ENCODE peak calls at places on chromosomes 6 and 20, in eight cellular contexts. E, M, Q, H, R, A, C and T are unnamed samples.

GRCh38 chr6:12289655-12290489 is at the start of gene EDN1:
- DNase-seq in Q (peak; percentile 84), H (peak; percentile 88), C (peak; percentile 77), E (peak; percentile 37), A (peak; percentile 95), R (no peak), M (peak; percentile 87), T (peak; percentile 39)

GRCh38 chr6:31083742-31084354 is 28.5 kb downstream of the C6orf15 start:
- DNase-seq in M (peak; percentile 86), A (peak; percentile 72), C (peak; percentile 55), Q (no peak), H (no peak), E (peak; percentile 27), R (peak; percentile 4), T (peak; percentile 19)

GRCh38 chr20:561437-562231 is 18.0 kb upstream of the CSNK2A1 start:
- DNase-seq in E (peak; percentile 60), H (peak; percentile 60), Q (peak; percentile 66), R (no peak), A (peak; percentile 69), M (peak; percentile 68), C (peak; percentile 78), T (peak; percentile 77)

GRCh38 chr6:148432405-148433195 is 90.0 kb downstream of the SASH1 start:
- DNase-seq in C (no peak), A (no peak), E (no peak), H (no peak), M (peak; percentile 84), Q (no peak), R (no peak), T (no peak)

GRCh38 chr6:56259682-56260081 is 12.3 kb upstream of the COL21A1 start:
- DNase-seq in M (peak; percentile 92), Q (no peak), E (no peak), H (no peak), C (no peak), R (no peak), A (peak; percentile 13), T (peak; percentile 55)

GRCh38 chr20:63432577-63433061 is 39.8 kb downstream of the KCNQ2 start:
- DNase-seq in Q (no peak), R (no peak), E (no peak), C (peak; percentile 34), M (peak; percentile 12), H (no peak), A (peak; percentile 11), T (no peak)

GRCh38 chr6:106087548-106088325 is 1.6 kb downstream of the PRDM1 start:
- DNase-seq in E (no peak), Q (no peak), H (no peak), R (no peak), M (no peak), A (peak; percentile 74), C (no peak), T (no peak)

GRCh38 chr6:112911949-112912348 is 564.8 kb downstream of the RFPL4B start:
- DNase-seq in Q (no peak), C (no peak), E (no peak), R (no peak), M (no peak), A (peak; percentile 17), H (no peak), T (no peak)

GRCh38 chr6:18823782-18824386 is 436.7 kb downstream of the RNF144B start:
- DNase-seq in M (peak; percentile 54), E (no peak), A (peak; percentile 39), R (no peak), C (peak; percentile 54), H (no peak), Q (no peak), T (peak; percentile 12)

GRCh38 chr20:36574278-36575065 is 1.1 kb downstream of the TGIF2 start:
- DNase-seq in H (peak; percentile 45), Q (peak; percentile 79), M (peak; percentile 57), E (no peak), C (peak; percentile 47), R (peak; percentile 11), A (peak; percentile 62), T (peak; percentile 55)

GRCh38 chr20:17518339-17519052 is 12.7 kb downstream of the BFSP1 start:
- DNase-seq in C (peak; percentile 39), H (no peak), Q (peak; percentile 74), A (peak; percentile 17), E (no peak), R (no peak), M (no peak), T (peak; percentile 80)

GRCh38 chr6:6915219-6915618 is 192.5 kb upstream of the RREB1 start:
- DNase-seq in R (no peak), Q (no peak), H (no peak), E (no peak), A (no peak), M (peak; percentile 23), C (no peak), T (no peak)

GRCh38 chr6:155693573-155694428 is 238.2 kb upstream of the NOX3 start:
- DNase-seq in A (no peak), M (peak; percentile 84), E (no peak), R (no peak), C (no peak), Q (no peak), H (peak; percentile 2), T (no peak)

GRCh38 chr6:169215201-169215661 is 38.4 kb downstream of the THBS2 start:
- DNase-seq in C (no peak), H (no peak), M (no peak), Q (peak; percentile 54), R (no peak), A (no peak), E (no peak), T (no peak)

GRCh38 chr6:20712011-20712410 is 177.8 kb downstream of the CDKAL1 start:
- DNase-seq in A (no peak), M (no peak), E (no peak), C (no peak), R (no peak), Q (no peak), H (no peak), T (no peak)

GRCh38 chr6:11270030-11271027 is 37.9 kb upstream of the NEDD9 start:
- DNase-seq in Q (no peak), A (no peak), M (peak; percentile 84), H (peak; percentile 66), C (peak; percentile 71), R (no peak), E (no peak), T (peak; percentile 46)

GRCh38 chr6:1610497-1611321 is 994 bp downstream of the FOXC1 start:
- DNase-seq in M (peak; percentile 68), Q (no peak), C (no peak), H (peak; percentile 15), A (peak; percentile 55), E (peak; percentile 15), R (no peak), T (no peak)

GRCh38 chr6:135144678-135145508 is 36.2 kb upstream of the MYB start:
- DNase-seq in R (no peak), Q (no peak), E (peak; percentile 9), A (peak; percentile 51), H (peak; percentile 25), M (peak; percentile 47), C (peak; percentile 38), T (peak; percentile 18)

GRCh38 chr6:87276624-87277023 is 45.8 kb upstream of the SMIM8 start:
- DNase-seq in E (no peak), M (no peak), H (no peak), Q (no peak), A (no peak), C (no peak), R (no peak), T (no peak)

GRCh38 chr20:62502496-62503095 is 26.8 kb upstream of the GATA5 start:
- DNase-seq in H (no peak), Q (no peak), A (no peak), M (no peak), R (no peak), E (no peak), C (no peak), T (no peak)

GRCh38 chr6:21893778-21894177 is 300.2 kb downstream of the SOX4 start:
- DNase-seq in A (no peak), R (no peak), H (no peak), E (no peak), C (no peak), Q (no peak), M (peak; percentile 31), T (no peak)

GRCh38 chr20:50580016-50580747 is 70.0 kb downstream of the PTPN1 start:
- DNase-seq in H (peak; percentile 22), Q (peak; percentile 85), A (peak; percentile 59), E (no peak), R (no peak), M (peak; percentile 15), C (peak; percentile 80), T (peak; percentile 59)

GRCh38 chr20:19543114-19543513 is 214.9 kb upstream of the RIN2 start:
- DNase-seq in M (no peak), A (no peak), H (no peak), R (no peak), E (no peak), Q (no peak), C (no peak), T (no peak)